ENCODE peak calls at places on chromosomes 3 and 15, in four cellular contexts. C is AG09319; U is CD4-positive, alpha-beta T cell; K is Peyer's patch. M is an unnamed sample.

GRCh38 chr15:58551084-58551763 is 119.4 kb downstream of the LIPC start:
- DNase-seq in K (no peak), U (no peak), C (no peak), M (no peak)

GRCh38 chr3:192207239-192207638 is 520.1 kb downstream of the FGF12 start:
- DNase-seq in U (no peak), K (no peak), C (no peak), M (no peak)

GRCh38 chr3:73074681-73075305 is 13.3 kb downstream of the EBLN2 start:
- DNase-seq in U (no peak), K (no peak), C (no peak), M (no peak)

GRCh38 chr3:127768346-127769008 is 53.8 kb downstream of the MGLL start:
- DNase-seq in C (peak), U (no peak), K (no peak), M (peak)

GRCh38 chr3:147414369-147415135 is 5.4 kb downstream of the ZIC1 start:
- DNase-seq in U (no peak), C (no peak), K (no peak), M (no peak)

GRCh38 chr15:93942140-93942808 is 289.1 kb upstream of the MCTP2 start:
- DNase-seq in U (no peak), K (no peak), C (no peak), M (no peak)

GRCh38 chr15:89999676-90000174 is 1.4 kb upstream of the ZNF710 start:
- DNase-seq in C (no peak), U (no peak), K (no peak), M (no peak)

GRCh38 chr15:38076806-38077205 is 142.4 kb downstream of the TMCO5A start:
- DNase-seq in C (no peak), U (no peak), K (peak), M (no peak)

GRCh38 chr3:12308517-12308916 is 19.6 kb downstream of the PPARG start:
- DNase-seq in U (no peak), K (no peak), C (peak), M (peak)

GRCh38 chr15:97652700-97653167 is 307.8 kb upstream of the ARRDC4 start:
- DNase-seq in C (no peak), K (no peak), U (no peak), M (no peak)

GRCh38 chr3:89067736-89068135 is 39.7 kb upstream of the EPHA3 start:
- DNase-seq in C (no peak), K (no peak), U (no peak), M (no peak)

GRCh38 chr3:190534386-190534785 is 20.5 kb downstream of the IL1RAP start:
- DNase-seq in C (no peak), U (no peak), K (no peak), M (no peak)

GRCh38 chr3:48503406-48504050 is 446 bp downstream of the SHISA5 start:
- DNase-seq in C (no peak), U (no peak), K (peak), M (no peak)

GRCh38 chr3:65685621-65686020 is 353.1 kb downstream of the MAGI1 start:
- DNase-seq in C (no peak), U (no peak), K (no peak), M (no peak)

GRCh38 chr3:14793126-14793857 is 25.5 kb upstream of the FGD5 start:
- DNase-seq in K (no peak), C (no peak), U (no peak), M (no peak)

GRCh38 chr3:159762238-159762637 is 226.4 kb upstream of the IL12A start:
- DNase-seq in K (no peak), U (no peak), C (no peak), M (peak)

GRCh38 chr3:159764211-159765024 is 224.2 kb upstream of the IL12A start:
- DNase-seq in C (peak), K (no peak), U (no peak), M (peak)

GRCh38 chr3:159762981-159763465 is 225.6 kb upstream of the IL12A start:
- DNase-seq in K (no peak), C (peak), U (no peak), M (peak)

GRCh38 chr3:159765025-159765859 is 223.4 kb upstream of the IL12A start:
- DNase-seq in K (no peak), U (no peak), C (peak), M (peak)

GRCh38 chr3:159763466-159764210 is 225.0 kb upstream of the IL12A start:
- DNase-seq in C (peak), K (no peak), U (no peak), M (peak)
- TF ChIP-seq CTCF in C (no peak), K (no peak), U (no peak), M (peak)

GRCh38 chr3:7285502-7285901 is 424.6 kb downstream of the GRM7 start:
- DNase-seq in U (no peak), C (no peak), K (no peak), M (no peak)
- TF ChIP-seq CTCF in U (no peak), C (no peak), K (no peak), M (no peak)

GRCh38 chr3:39433642-39434041 is 27.1 kb downstream of the RPSA start:
- DNase-seq in K (no peak), U (no peak), C (peak), M (no peak)
- TF ChIP-seq CTCF in K (no peak), U (no peak), C (no peak), M (no peak)

DNA sequence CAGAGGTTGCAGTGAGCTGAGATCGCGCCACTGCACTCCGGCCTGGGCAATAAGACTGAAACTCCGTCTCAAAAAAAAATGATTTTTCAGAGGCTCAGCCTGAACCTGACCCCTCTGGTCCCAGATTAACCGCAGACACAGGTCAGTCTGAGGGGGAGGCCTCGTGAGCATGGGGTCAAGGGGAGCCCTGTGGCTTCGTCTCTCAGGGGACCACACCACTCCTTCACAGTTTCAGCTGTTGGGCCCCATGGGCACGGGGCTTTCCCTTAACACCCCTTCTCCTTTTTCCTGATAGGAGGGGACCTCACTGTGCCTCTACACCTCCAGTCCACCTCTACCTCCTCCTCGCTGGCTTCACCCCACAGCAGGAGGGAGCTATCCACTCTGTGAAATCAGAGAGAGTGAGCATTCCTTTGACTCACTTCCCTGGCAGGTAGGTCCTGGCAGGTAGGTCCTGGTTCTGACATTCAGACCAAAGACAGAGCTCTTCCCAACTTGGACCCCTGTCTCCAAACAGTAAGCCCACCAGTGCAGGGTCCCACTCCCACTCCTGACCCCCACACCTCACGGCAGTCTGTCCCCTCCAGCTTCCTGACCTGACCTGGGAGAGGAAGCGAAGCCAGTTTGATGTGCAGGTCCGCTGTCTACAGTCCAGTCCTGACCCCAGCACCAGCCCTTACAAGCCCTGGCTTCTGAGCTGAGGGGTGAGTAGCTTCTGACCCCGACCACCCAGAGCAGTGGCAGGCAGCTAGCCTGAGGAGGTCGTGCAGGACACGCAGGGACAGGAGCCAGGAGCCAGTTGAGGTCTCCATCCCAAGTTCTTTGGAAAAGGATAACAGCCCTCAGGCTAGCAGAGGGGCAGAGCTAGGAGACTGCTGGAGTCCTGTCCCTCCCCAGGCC is 9.0 kb downstream of the RRP9 start:
- DNase-seq in U (no peak), C (no peak), K (no peak), M (no peak)
- TF ChIP-seq CTCF in U (no peak), C (no peak), K (no peak), M (no peak)

GRCh38 chr3:177822826-177823225 is 625.5 kb upstream of the TBL1XR1 start:
- DNase-seq in U (no peak), K (no peak), C (no peak), M (no peak)

GRCh38 chr3:177823701-177824189 is 626.5 kb upstream of the TBL1XR1 start:
- DNase-seq in U (no peak), K (no peak), C (no peak), M (no peak)

GRCh38 chr3:177824190-177824786 is 627.0 kb upstream of the TBL1XR1 start:
- DNase-seq in K (no peak), U (no peak), C (peak), M (no peak)

GRCh38 chr3:177826253-177826652 is 629.0 kb upstream of the TBL1XR1 start:
- DNase-seq in K (no peak), C (no peak), U (no peak), M (no peak)

GRCh38 chr3:177824841-177825240 is 627.6 kb upstream of the TBL1XR1 start:
- DNase-seq in C (no peak), K (no peak), U (no peak), M (no peak)
- TF ChIP-seq CTCF in C (no peak), K (no peak), U (no peak), M (no peak)

DNA sequence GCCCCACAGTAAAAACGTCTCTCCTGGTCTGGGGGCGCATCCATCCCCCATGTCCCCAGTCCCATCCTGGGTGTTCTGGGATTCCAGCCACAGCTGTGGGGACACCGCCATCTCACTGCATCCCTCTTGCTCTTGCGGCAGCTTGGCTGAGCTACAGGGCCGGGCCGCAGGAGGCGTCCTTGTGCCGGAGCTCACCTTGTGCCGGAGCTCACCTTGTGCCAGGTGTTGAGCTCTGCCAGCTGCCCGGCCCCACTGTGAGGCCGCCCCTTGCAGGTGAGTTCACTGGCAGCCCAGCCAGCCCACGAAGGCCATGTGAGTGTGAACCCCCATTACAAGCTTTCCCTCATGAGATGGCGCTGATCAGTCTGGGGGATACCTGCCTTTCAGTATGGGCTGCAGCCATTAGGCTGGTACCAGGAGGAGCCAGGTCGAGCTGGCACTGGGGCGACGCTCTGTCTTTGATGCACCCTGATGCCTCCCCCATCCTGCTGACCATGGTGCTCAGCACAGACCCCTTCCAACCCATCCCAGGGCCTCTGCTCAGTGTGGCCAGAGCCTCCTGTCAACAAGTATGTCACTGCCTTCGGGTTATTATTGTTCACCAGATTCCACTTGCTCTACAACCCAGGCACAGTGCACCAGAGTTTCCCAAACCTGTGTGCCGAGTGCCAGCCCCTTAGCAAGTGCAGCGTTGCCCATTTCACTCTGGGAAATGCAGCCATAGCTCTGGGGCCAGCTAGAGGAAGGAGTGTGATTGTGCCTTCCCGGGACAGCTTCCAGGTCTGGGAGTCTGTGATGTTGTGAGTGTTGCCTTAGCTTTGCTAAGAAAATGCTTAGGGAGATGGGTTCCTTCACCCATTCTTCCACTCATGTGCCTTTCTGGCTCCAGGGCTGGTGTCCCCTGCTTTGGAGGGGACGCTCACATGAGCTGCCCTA is 105.7 kb downstream of the APBA2 start:
- DNase-seq in U (no peak), K (no peak), C (no peak), M (no peak)
- TF ChIP-seq CTCF in U (no peak), K (no peak), C (no peak), M (no peak)